ENCODE peak calls at places on chromosome 13, in ten cellular contexts. One of them, this sample, is unnamed.

GRCh38 chr13:105773887-105774538 is 761.4 kb downstream of the EFNB2 start:
- DNase-seq in lung: no peak
- DNase-seq in choroid plexus epithelial cell: peak
- DNase-seq in tibial artery: no peak
- DNase-seq in endothelial cell of umbilical vein: peak
- DNase-seq in GM12865: peak
- DNase-seq in dorsolateral prefrontal cortex: no peak
- DNase-seq in GM12878: no peak
- DNase-seq in IMR-90: peak
- DNase-seq in ovary: no peak
- DNase-seq in this sample: peak

GRCh38 chr13:63554157-63554556 is 2138.5 kb upstream of the PCDH20 start:
- DNase-seq in ovary: no peak
- DNase-seq in choroid plexus epithelial cell: no peak
- DNase-seq in endothelial cell of umbilical vein: peak
- DNase-seq in GM12878: no peak
- DNase-seq in tibial artery: no peak
- DNase-seq in dorsolateral prefrontal cortex: no peak
- DNase-seq in IMR-90: peak
- DNase-seq in GM12865: no peak
- DNase-seq in lung: no peak
- DNase-seq in this sample: no peak

GRCh38 chr13:61770697-61771096 is 355.0 kb upstream of the PCDH20 start:
- DNase-seq in lung: no peak
- DNase-seq in dorsolateral prefrontal cortex: no peak
- DNase-seq in endothelial cell of umbilical vein: no peak
- DNase-seq in choroid plexus epithelial cell: no peak
- DNase-seq in IMR-90: no peak
- DNase-seq in GM12865: no peak
- DNase-seq in GM12878: no peak
- DNase-seq in ovary: no peak
- DNase-seq in tibial artery: no peak
- DNase-seq in this sample: no peak

GRCh38 chr13:36354842-36355241 is 8.6 kb upstream of the SPART start:
- DNase-seq in tibial artery: no peak
- DNase-seq in lung: no peak
- DNase-seq in GM12878: no peak
- DNase-seq in dorsolateral prefrontal cortex: no peak
- DNase-seq in endothelial cell of umbilical vein: no peak
- DNase-seq in GM12865: no peak
- DNase-seq in IMR-90: no peak
- DNase-seq in ovary: no peak
- DNase-seq in choroid plexus epithelial cell: no peak
- DNase-seq in this sample: no peak

GRCh38 chr13:109776575-109776974 is 9.8 kb downstream of the IRS2 start:
- DNase-seq in dorsolateral prefrontal cortex: no peak
- DNase-seq in tibial artery: no peak
- DNase-seq in GM12878: no peak
- DNase-seq in GM12865: no peak
- DNase-seq in ovary: no peak
- DNase-seq in IMR-90: peak
- DNase-seq in endothelial cell of umbilical vein: no peak
- DNase-seq in choroid plexus epithelial cell: no peak
- DNase-seq in lung: no peak
- DNase-seq in this sample: no peak

GRCh38 chr13:107205318-107206112 is 637.6 kb upstream of the ARGLU1 start:
- DNase-seq in IMR-90: peak
- DNase-seq in endothelial cell of umbilical vein: peak
- DNase-seq in GM12865: peak
- DNase-seq in GM12878: no peak
- DNase-seq in ovary: no peak
- DNase-seq in lung: peak
- DNase-seq in tibial artery: peak
- DNase-seq in choroid plexus epithelial cell: peak
- DNase-seq in dorsolateral prefrontal cortex: peak
- DNase-seq in this sample: peak

GRCh38 chr13:21434588-21434987 is 24.5 kb downstream of the ZDHHC20 start:
- DNase-seq in ovary: no peak
- DNase-seq in choroid plexus epithelial cell: peak
- DNase-seq in GM12878: no peak
- DNase-seq in IMR-90: no peak
- DNase-seq in endothelial cell of umbilical vein: no peak
- DNase-seq in tibial artery: no peak
- DNase-seq in lung: no peak
- DNase-seq in dorsolateral prefrontal cortex: no peak
- DNase-seq in GM12865: no peak
- DNase-seq in this sample: no peak

GRCh38 chr13:51785592-51786424 is 18.2 kb downstream of the DHRS12 start:
- DNase-seq in lung: no peak
- DNase-seq in endothelial cell of umbilical vein: no peak
- DNase-seq in tibial artery: no peak
- DNase-seq in GM12865: no peak
- DNase-seq in IMR-90: peak
- DNase-seq in choroid plexus epithelial cell: peak
- DNase-seq in GM12878: no peak
- DNase-seq in dorsolateral prefrontal cortex: no peak
- DNase-seq in ovary: peak
- DNase-seq in this sample: peak

GRCh38 chr13:23673354-23673753 is 103.1 kb downstream of the TNFRSF19 start:
- DNase-seq in endothelial cell of umbilical vein: no peak
- DNase-seq in IMR-90: peak
- DNase-seq in GM12878: no peak
- DNase-seq in GM12865: no peak
- DNase-seq in choroid plexus epithelial cell: peak
- DNase-seq in ovary: no peak
- DNase-seq in lung: peak
- DNase-seq in dorsolateral prefrontal cortex: no peak
- DNase-seq in tibial artery: no peak
- DNase-seq in this sample: no peak

GRCh38 chr13:47085346-47085745 is 188.5 kb upstream of the HTR2A start:
- DNase-seq in choroid plexus epithelial cell: no peak
- DNase-seq in IMR-90: peak
- DNase-seq in GM12878: no peak
- DNase-seq in ovary: no peak
- DNase-seq in lung: no peak
- DNase-seq in dorsolateral prefrontal cortex: no peak
- DNase-seq in endothelial cell of umbilical vein: no peak
- DNase-seq in tibial artery: no peak
- DNase-seq in GM12865: no peak
- DNase-seq in this sample: no peak

GRCh38 chr13:75812751-75813181 is 176.6 kb downstream of the LMO7 start:
- DNase-seq in GM12878: no peak
- DNase-seq in dorsolateral prefrontal cortex: no peak
- DNase-seq in ovary: no peak
- DNase-seq in GM12865: no peak
- DNase-seq in endothelial cell of umbilical vein: peak
- DNase-seq in lung: no peak
- DNase-seq in tibial artery: no peak
- DNase-seq in IMR-90: peak
- DNase-seq in choroid plexus epithelial cell: peak
- DNase-seq in this sample: no peak

GRCh38 chr13:75771818-75772217 is 135.7 kb downstream of the LMO7 start:
- DNase-seq in IMR-90: peak
- DNase-seq in dorsolateral prefrontal cortex: no peak
- DNase-seq in GM12878: no peak
- DNase-seq in GM12865: no peak
- DNase-seq in lung: no peak
- DNase-seq in tibial artery: no peak
- DNase-seq in endothelial cell of umbilical vein: peak
- DNase-seq in ovary: no peak
- DNase-seq in choroid plexus epithelial cell: peak
- DNase-seq in this sample: no peak

DNA sequence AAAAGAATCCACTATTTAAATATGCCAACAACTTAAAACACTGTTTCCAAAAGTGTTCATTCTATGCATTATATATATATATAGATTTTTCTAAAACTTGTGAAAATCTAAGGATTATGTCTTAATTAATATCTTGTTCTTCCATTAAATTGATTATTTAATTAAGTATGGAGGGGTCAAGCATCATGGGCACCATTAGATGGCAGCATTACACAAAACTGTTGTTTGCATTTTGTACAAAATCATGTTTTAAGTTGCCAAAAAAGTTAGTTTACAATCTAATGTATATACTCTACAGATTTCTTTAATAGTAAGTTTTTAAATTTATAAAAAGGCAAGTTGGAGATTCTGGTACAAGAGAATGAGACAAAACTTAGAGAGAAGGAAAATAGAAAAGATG is 213.2 kb upstream of the EDNRB start:
- DNase-seq in GM12878: no peak
- DNase-seq in endothelial cell of umbilical vein: peak
- DNase-seq in ovary: no peak
- DNase-seq in GM12865: no peak
- DNase-seq in dorsolateral prefrontal cortex: no peak
- DNase-seq in IMR-90: peak
- DNase-seq in choroid plexus epithelial cell: peak
- DNase-seq in tibial artery: no peak
- DNase-seq in lung: no peak
- DNase-seq in this sample: no peak
- TF ChIP-seq CTCF in GM12878: peak
- TF ChIP-seq CTCF in endothelial cell of umbilical vein: peak
- TF ChIP-seq CTCF in ovary: no peak
- TF ChIP-seq CTCF in GM12865: peak
- TF ChIP-seq CTCF in dorsolateral prefrontal cortex: peak
- TF ChIP-seq CTCF in IMR-90: peak
- TF ChIP-seq CTCF in choroid plexus epithelial cell: peak
- TF ChIP-seq CTCF in tibial artery: no peak
- TF ChIP-seq CTCF in lung: no peak
- TF ChIP-seq CTCF in this sample: peak

DNA sequence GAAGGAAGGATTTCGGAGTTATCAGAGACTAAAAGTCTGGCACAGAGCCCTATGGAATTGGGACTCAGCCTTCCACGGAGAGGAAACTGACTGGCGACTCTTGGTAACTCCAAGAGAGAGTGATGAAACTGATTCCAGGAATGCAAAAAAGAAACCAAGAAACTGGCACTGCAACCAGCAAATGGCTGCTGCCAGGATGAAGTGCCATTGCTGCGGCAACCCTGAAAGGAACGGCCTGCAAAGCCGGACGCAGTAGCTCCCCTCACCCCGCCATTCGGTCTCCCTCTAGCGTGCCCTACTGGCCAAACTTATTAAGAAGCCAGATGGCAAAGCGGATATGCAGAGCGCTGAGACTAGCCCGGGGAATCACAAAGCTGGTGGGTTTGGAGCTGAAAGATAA is 236.0 kb downstream of the PCDH9 start:
- DNase-seq in ovary: no peak
- DNase-seq in lung: peak
- DNase-seq in endothelial cell of umbilical vein: peak
- DNase-seq in choroid plexus epithelial cell: peak
- DNase-seq in GM12878: no peak
- DNase-seq in IMR-90: peak
- DNase-seq in tibial artery: peak
- DNase-seq in GM12865: peak
- DNase-seq in dorsolateral prefrontal cortex: peak
- DNase-seq in this sample: peak
- H3K4me3 ChIP-seq in ovary: no peak
- H3K4me3 ChIP-seq in lung: no peak
- H3K4me3 ChIP-seq in endothelial cell of umbilical vein: peak
- H3K4me3 ChIP-seq in choroid plexus epithelial cell: peak
- H3K4me3 ChIP-seq in GM12878: no peak
- H3K4me3 ChIP-seq in IMR-90: peak
- H3K4me3 ChIP-seq in tibial artery: peak
- H3K4me3 ChIP-seq in GM12865: no peak
- H3K4me3 ChIP-seq in dorsolateral prefrontal cortex: peak
- H3K4me3 ChIP-seq in this sample: peak

GRCh38 chr13:37427843-37428494 is 170.6 kb downstream of the POSTN start:
- DNase-seq in tibial artery: no peak
- DNase-seq in IMR-90: no peak
- DNase-seq in choroid plexus epithelial cell: no peak
- DNase-seq in dorsolateral prefrontal cortex: no peak
- DNase-seq in GM12865: no peak
- DNase-seq in lung: no peak
- DNase-seq in endothelial cell of umbilical vein: peak
- DNase-seq in GM12878: no peak
- DNase-seq in ovary: no peak
- DNase-seq in this sample: no peak
- TF ChIP-seq CTCF in tibial artery: no peak
- TF ChIP-seq CTCF in IMR-90: no peak
- TF ChIP-seq CTCF in choroid plexus epithelial cell: peak
- TF ChIP-seq CTCF in dorsolateral prefrontal cortex: no peak
- TF ChIP-seq CTCF in GM12865: no peak
- TF ChIP-seq CTCF in lung: no peak
- TF ChIP-seq CTCF in endothelial cell of umbilical vein: no peak
- TF ChIP-seq CTCF in GM12878: no peak
- TF ChIP-seq CTCF in ovary: no peak
- TF ChIP-seq CTCF in this sample: peak

DNA sequence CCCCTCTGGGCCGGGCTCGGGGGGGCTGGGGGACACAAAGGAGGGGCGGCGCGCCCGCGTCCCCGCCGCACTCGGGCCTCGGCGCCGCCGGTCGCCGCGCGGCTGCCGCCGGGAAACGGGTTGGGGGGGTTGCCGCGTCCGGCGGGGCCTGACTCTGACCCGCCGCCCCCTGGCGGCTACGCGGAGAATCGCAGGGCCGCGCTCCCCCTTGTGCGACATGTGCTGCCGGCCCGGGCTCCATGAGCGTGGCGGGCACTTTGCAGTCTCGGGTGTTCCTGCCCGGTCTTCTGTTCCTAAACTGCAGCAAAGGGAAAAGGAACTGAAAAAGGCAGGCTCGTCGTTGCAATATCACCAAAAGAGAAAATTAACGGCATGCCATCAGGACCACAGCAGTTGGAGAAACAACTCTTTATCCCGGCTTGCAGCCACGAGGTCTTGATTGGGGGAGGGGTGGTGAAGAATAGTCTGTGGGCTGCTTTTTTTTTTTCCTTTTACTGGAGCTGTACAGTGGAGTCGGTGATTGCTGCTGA is 1.5 kb downstream of the MIR17HG start:
- DNase-seq in choroid plexus epithelial cell: peak
- DNase-seq in lung: peak
- DNase-seq in tibial artery: peak
- DNase-seq in endothelial cell of umbilical vein: peak
- DNase-seq in GM12865: peak
- DNase-seq in ovary: peak
- DNase-seq in IMR-90: peak
- DNase-seq in GM12878: peak
- DNase-seq in dorsolateral prefrontal cortex: peak
- DNase-seq in this sample: peak
- H3K4me3 ChIP-seq in choroid plexus epithelial cell: peak
- H3K4me3 ChIP-seq in lung: peak
- H3K4me3 ChIP-seq in tibial artery: peak
- H3K4me3 ChIP-seq in endothelial cell of umbilical vein: peak
- H3K4me3 ChIP-seq in GM12865: peak
- H3K4me3 ChIP-seq in ovary: peak
- H3K4me3 ChIP-seq in IMR-90: peak
- H3K4me3 ChIP-seq in GM12878: peak
- H3K4me3 ChIP-seq in dorsolateral prefrontal cortex: peak
- H3K4me3 ChIP-seq in this sample: peak